ENCODE peak calls at places on chromosomes 13 and 19, in ten cellular contexts. One of them, this sample, is unnamed.

GRCh38 chr19:4647676-4648644 is 8.6 kb downstream of the TNFAIP8L1 start:
- DNase-seq in tibial nerve: peak
- DNase-seq in cardiac muscle cell: no peak
- DNase-seq in HL-60: no peak
- DNase-seq in mammary epithelial cell: no peak
- DNase-seq in PC-3: no peak
- DNase-seq in esophagus squamous epithelium: no peak
- DNase-seq in endodermal cell: peak
- DNase-seq in fibroblast of lung: no peak
- DNase-seq in left ventricle myocardium inferior: peak
- DNase-seq in this sample: no peak

GRCh38 chr13:70747305-70747704 is 639.1 kb upstream of the KLHL1 start:
- DNase-seq in mammary epithelial cell: no peak
- DNase-seq in left ventricle myocardium inferior: no peak
- DNase-seq in PC-3: no peak
- DNase-seq in tibial nerve: no peak
- DNase-seq in HL-60: no peak
- DNase-seq in esophagus squamous epithelium: no peak
- DNase-seq in cardiac muscle cell: no peak
- DNase-seq in fibroblast of lung: no peak
- DNase-seq in endodermal cell: no peak
- DNase-seq in this sample: no peak

GRCh38 chr19:36915992-36916830 is at the start of the genes ZNF568 and ZNF829:
- DNase-seq in endodermal cell: peak
- DNase-seq in HL-60: peak
- DNase-seq in fibroblast of lung: peak
- DNase-seq in esophagus squamous epithelium: peak
- DNase-seq in mammary epithelial cell: peak
- DNase-seq in cardiac muscle cell: peak
- DNase-seq in left ventricle myocardium inferior: peak
- DNase-seq in tibial nerve: peak
- DNase-seq in PC-3: no peak
- DNase-seq in this sample: peak

GRCh38 chr19:32902448-32902847 is 32.9 kb upstream of the SLC7A9 start:
- DNase-seq in fibroblast of lung: no peak
- DNase-seq in endodermal cell: peak
- DNase-seq in left ventricle myocardium inferior: no peak
- DNase-seq in cardiac muscle cell: no peak
- DNase-seq in HL-60: no peak
- DNase-seq in mammary epithelial cell: no peak
- DNase-seq in tibial nerve: no peak
- DNase-seq in PC-3: no peak
- DNase-seq in esophagus squamous epithelium: no peak
- DNase-seq in this sample: no peak

GRCh38 chr13:101941095-101941777 is 460.6 kb downstream of the FGF14 start:
- DNase-seq in esophagus squamous epithelium: no peak
- DNase-seq in left ventricle myocardium inferior: no peak
- DNase-seq in endodermal cell: peak
- DNase-seq in fibroblast of lung: peak
- DNase-seq in HL-60: no peak
- DNase-seq in PC-3: peak
- DNase-seq in tibial nerve: no peak
- DNase-seq in mammary epithelial cell: no peak
- DNase-seq in cardiac muscle cell: peak
- DNase-seq in this sample: no peak

GRCh38 chr13:25232937-25233515 is 54.3 kb downstream of the MTMR6 start:
- DNase-seq in PC-3: peak
- DNase-seq in esophagus squamous epithelium: no peak
- DNase-seq in mammary epithelial cell: peak
- DNase-seq in HL-60: no peak
- DNase-seq in left ventricle myocardium inferior: no peak
- DNase-seq in tibial nerve: no peak
- DNase-seq in cardiac muscle cell: peak
- DNase-seq in fibroblast of lung: peak
- DNase-seq in endodermal cell: no peak
- DNase-seq in this sample: peak

GRCh38 chr13:49412749-49413148 is 31.1 kb downstream of the CAB39L start:
- DNase-seq in cardiac muscle cell: no peak
- DNase-seq in left ventricle myocardium inferior: no peak
- DNase-seq in mammary epithelial cell: no peak
- DNase-seq in endodermal cell: no peak
- DNase-seq in fibroblast of lung: no peak
- DNase-seq in PC-3: no peak
- DNase-seq in esophagus squamous epithelium: no peak
- DNase-seq in tibial nerve: no peak
- DNase-seq in HL-60: no peak
- DNase-seq in this sample: no peak

GRCh38 chr13:87554045-87554444 is 117.1 kb upstream of the SLITRK5 start:
- DNase-seq in PC-3: no peak
- DNase-seq in HL-60: no peak
- DNase-seq in mammary epithelial cell: no peak
- DNase-seq in fibroblast of lung: no peak
- DNase-seq in left ventricle myocardium inferior: no peak
- DNase-seq in endodermal cell: no peak
- DNase-seq in tibial nerve: no peak
- DNase-seq in esophagus squamous epithelium: no peak
- DNase-seq in cardiac muscle cell: no peak
- DNase-seq in this sample: no peak

GRCh38 chr19:58409010-58409790 is 751 bp downstream of the ZNF584 start:
- DNase-seq in HL-60: peak
- DNase-seq in left ventricle myocardium inferior: no peak
- DNase-seq in esophagus squamous epithelium: no peak
- DNase-seq in tibial nerve: no peak
- DNase-seq in PC-3: peak
- DNase-seq in mammary epithelial cell: no peak
- DNase-seq in fibroblast of lung: no peak
- DNase-seq in cardiac muscle cell: no peak
- DNase-seq in endodermal cell: peak
- DNase-seq in this sample: no peak

DNA sequence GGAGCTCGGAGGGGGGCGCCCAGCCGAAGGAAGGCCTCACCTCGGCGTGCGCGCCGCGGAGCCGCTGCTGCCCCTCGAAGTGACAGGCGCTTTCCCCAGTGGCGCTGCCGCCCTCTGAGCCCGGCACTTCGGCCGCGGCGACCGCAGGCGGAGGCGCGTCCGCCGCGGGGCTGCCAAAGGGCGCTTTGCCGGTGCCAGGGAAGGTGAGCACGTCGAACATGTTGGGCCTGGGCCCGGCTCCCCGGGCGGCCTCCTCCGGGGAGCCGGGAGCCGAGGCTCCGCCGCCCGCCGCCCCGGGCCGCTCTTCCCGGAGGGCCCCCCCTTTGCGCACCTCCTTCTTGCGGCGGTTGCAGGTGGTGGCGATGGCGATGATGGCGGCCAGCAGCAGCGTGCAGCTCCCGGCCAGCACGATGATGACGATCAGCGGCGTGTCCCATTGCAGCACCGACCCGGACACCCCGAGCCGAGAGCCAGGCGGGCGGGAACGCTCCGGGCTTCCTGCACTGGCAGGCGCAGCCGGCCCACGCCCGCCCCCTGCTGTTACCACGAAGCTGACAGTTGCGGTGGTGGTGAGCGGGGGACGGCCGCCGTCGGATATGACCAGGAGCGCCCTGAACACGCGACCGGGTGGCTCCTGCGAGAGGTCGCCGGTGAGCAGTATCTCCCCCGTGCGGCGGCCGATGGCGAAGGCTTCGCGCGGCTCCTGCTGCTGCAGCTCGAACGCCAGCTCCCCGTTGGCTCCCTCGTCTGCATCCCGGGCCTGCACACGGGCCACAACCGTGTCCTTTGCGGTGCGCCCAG is 2.5 kb downstream of the PCDH8 start:
- DNase-seq in cardiac muscle cell: peak
- DNase-seq in fibroblast of lung: peak
- DNase-seq in HL-60: peak
- DNase-seq in mammary epithelial cell: no peak
- DNase-seq in PC-3: no peak
- DNase-seq in esophagus squamous epithelium: no peak
- DNase-seq in tibial nerve: no peak
- DNase-seq in left ventricle myocardium inferior: peak
- DNase-seq in endodermal cell: peak
- DNase-seq in this sample: peak
- TF ChIP-seq CTCF in cardiac muscle cell: peak
- TF ChIP-seq CTCF in fibroblast of lung: no peak
- TF ChIP-seq CTCF in HL-60: no peak
- TF ChIP-seq CTCF in mammary epithelial cell: peak
- TF ChIP-seq CTCF in PC-3: no peak
- TF ChIP-seq CTCF in esophagus squamous epithelium: peak
- TF ChIP-seq CTCF in tibial nerve: no peak
- TF ChIP-seq CTCF in left ventricle myocardium inferior: peak
- TF ChIP-seq CTCF in endodermal cell: peak
- TF ChIP-seq CTCF in this sample: no peak

GRCh38 chr13:41546372-41547252 is 89.3 kb downstream of the RGCC start:
- DNase-seq in cardiac muscle cell: no peak
- DNase-seq in fibroblast of lung: peak
- DNase-seq in PC-3: peak
- DNase-seq in esophagus squamous epithelium: no peak
- DNase-seq in tibial nerve: no peak
- DNase-seq in left ventricle myocardium inferior: no peak
- DNase-seq in endodermal cell: no peak
- DNase-seq in mammary epithelial cell: peak
- DNase-seq in HL-60: no peak
- DNase-seq in this sample: peak

GRCh38 chr13:41543664-41544300 is 86.4 kb downstream of the RGCC start:
- DNase-seq in PC-3: no peak
- DNase-seq in mammary epithelial cell: no peak
- DNase-seq in cardiac muscle cell: no peak
- DNase-seq in endodermal cell: no peak
- DNase-seq in HL-60: no peak
- DNase-seq in tibial nerve: no peak
- DNase-seq in fibroblast of lung: peak
- DNase-seq in left ventricle myocardium inferior: no peak
- DNase-seq in esophagus squamous epithelium: no peak
- DNase-seq in this sample: no peak

GRCh38 chr13:41544824-41545707 is 87.7 kb downstream of the RGCC start:
- DNase-seq in PC-3: peak
- DNase-seq in endodermal cell: no peak
- DNase-seq in left ventricle myocardium inferior: no peak
- DNase-seq in fibroblast of lung: peak
- DNase-seq in HL-60: peak
- DNase-seq in cardiac muscle cell: no peak
- DNase-seq in esophagus squamous epithelium: no peak
- DNase-seq in mammary epithelial cell: peak
- DNase-seq in tibial nerve: no peak
- DNase-seq in this sample: peak

GRCh38 chr13:41542281-41542680 is 84.9 kb downstream of the RGCC start:
- DNase-seq in fibroblast of lung: no peak
- DNase-seq in PC-3: no peak
- DNase-seq in endodermal cell: no peak
- DNase-seq in left ventricle myocardium inferior: no peak
- DNase-seq in mammary epithelial cell: no peak
- DNase-seq in esophagus squamous epithelium: no peak
- DNase-seq in cardiac muscle cell: no peak
- DNase-seq in tibial nerve: no peak
- DNase-seq in HL-60: no peak
- DNase-seq in this sample: no peak

DNA sequence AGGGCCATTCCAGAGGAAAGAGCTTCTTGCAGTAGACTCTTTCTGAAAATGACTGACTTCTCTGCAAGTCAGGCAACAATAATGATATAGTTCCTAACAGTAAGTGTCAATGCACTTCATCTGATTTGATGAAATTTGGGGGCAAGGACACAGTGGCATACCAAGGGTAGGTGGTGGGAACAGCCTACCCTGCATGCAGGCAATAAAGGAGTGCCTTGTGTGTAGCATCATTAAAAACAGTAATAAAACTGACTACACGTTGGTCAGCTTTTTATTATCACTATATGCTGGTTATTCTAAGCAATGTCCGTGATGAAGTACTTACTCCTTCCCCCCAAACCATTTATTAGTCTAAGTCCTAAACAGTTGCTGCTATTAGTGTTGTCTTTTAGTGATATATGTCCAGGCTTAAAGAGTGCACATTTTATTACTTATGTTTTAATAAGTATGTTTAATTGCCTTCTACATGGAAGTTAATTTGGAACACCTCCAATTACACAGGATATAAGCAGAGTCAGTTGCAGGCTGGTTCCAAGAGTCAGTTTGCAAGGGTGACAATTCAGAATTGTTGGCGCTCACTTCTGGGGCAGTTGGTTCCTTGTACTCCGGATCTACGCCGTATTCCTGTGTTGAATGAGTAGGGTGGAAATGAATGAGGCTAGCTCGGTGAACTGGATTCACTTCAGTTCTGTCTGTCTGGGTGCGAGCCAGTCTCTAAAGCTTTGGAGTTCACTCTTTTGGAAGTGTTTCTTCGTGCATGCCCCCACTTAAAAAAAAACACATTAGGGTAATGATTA is 84.0 kb downstream of the RGCC start:
- DNase-seq in esophagus squamous epithelium: no peak
- DNase-seq in left ventricle myocardium inferior: no peak
- DNase-seq in endodermal cell: no peak
- DNase-seq in PC-3: no peak
- DNase-seq in HL-60: no peak
- DNase-seq in fibroblast of lung: no peak
- DNase-seq in mammary epithelial cell: no peak
- DNase-seq in cardiac muscle cell: no peak
- DNase-seq in tibial nerve: no peak
- DNase-seq in this sample: no peak
- H3K27ac ChIP-seq in esophagus squamous epithelium: no peak
- H3K27ac ChIP-seq in left ventricle myocardium inferior: no peak
- H3K27ac ChIP-seq in endodermal cell: no peak
- H3K27ac ChIP-seq in PC-3: no peak
- H3K27ac ChIP-seq in HL-60: no peak
- H3K27ac ChIP-seq in fibroblast of lung: no peak
- H3K27ac ChIP-seq in mammary epithelial cell: no peak
- H3K27ac ChIP-seq in cardiac muscle cell: no peak
- H3K27ac ChIP-seq in tibial nerve: no peak
- H3K27ac ChIP-seq in this sample: no peak

DNA sequence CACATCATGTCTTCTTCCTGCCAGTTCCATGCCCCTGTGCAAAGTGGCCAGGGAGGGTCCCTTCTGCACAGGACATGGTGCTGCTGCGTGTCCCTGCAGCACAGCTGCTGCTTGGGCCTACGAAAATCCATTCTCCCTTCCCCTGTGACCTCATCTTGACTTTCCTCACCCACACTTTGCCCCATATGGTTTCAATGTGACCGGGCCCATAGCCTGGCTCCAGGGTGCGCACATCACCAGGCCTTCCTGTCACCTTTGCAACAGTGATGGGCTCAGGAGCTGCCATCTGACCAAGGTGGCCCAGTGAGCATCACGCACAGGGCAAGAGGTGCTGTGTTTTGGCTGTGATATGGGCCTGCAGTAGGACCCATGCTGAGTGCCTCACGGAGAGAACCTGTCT is 10.8 kb downstream of the PPP1R12C start:
- DNase-seq in esophagus squamous epithelium: no peak
- DNase-seq in fibroblast of lung: no peak
- DNase-seq in HL-60: no peak
- DNase-seq in mammary epithelial cell: no peak
- DNase-seq in endodermal cell: no peak
- DNase-seq in left ventricle myocardium inferior: no peak
- DNase-seq in PC-3: no peak
- DNase-seq in tibial nerve: no peak
- DNase-seq in cardiac muscle cell: no peak
- DNase-seq in this sample: no peak
- TF ChIP-seq CTCF in esophagus squamous epithelium: no peak
- TF ChIP-seq CTCF in fibroblast of lung: no peak
- TF ChIP-seq CTCF in HL-60: no peak
- TF ChIP-seq CTCF in mammary epithelial cell: no peak
- TF ChIP-seq CTCF in endodermal cell: no peak
- TF ChIP-seq CTCF in left ventricle myocardium inferior: no peak
- TF ChIP-seq CTCF in PC-3: no peak
- TF ChIP-seq CTCF in tibial nerve: no peak
- TF ChIP-seq CTCF in cardiac muscle cell: no peak
- TF ChIP-seq CTCF in this sample: no peak

GRCh38 chr13:109655206-109655600 is 131.2 kb downstream of the IRS2 start:
- DNase-seq in left ventricle myocardium inferior: no peak
- DNase-seq in cardiac muscle cell: no peak
- DNase-seq in fibroblast of lung: no peak
- DNase-seq in endodermal cell: no peak
- DNase-seq in PC-3: no peak
- DNase-seq in esophagus squamous epithelium: no peak
- DNase-seq in mammary epithelial cell: no peak
- DNase-seq in tibial nerve: no peak
- DNase-seq in HL-60: peak
- DNase-seq in this sample: no peak
- H3K27ac ChIP-seq in left ventricle myocardium inferior: peak
- H3K27ac ChIP-seq in cardiac muscle cell: no peak
- H3K27ac ChIP-seq in fibroblast of lung: no peak
- H3K27ac ChIP-seq in endodermal cell: no peak
- H3K27ac ChIP-seq in PC-3: no peak
- H3K27ac ChIP-seq in esophagus squamous epithelium: peak
- H3K27ac ChIP-seq in mammary epithelial cell: no peak
- H3K27ac ChIP-seq in tibial nerve: no peak
- H3K27ac ChIP-seq in HL-60: peak
- H3K27ac ChIP-seq in this sample: no peak

This sample was measured in RWPE1.